ENCODE peak calls at places on chromosomes 2 and 18, in six cellular contexts. H, Q, D, C, N and G are unnamed samples.

GRCh38 chr2:43070676-43071491 is 155.5 kb downstream of the ZFP36L2 start:
- DNase-seq in H (peak; percentile 54), Q (no peak), D (no peak), C (peak; percentile 69), N (no peak), G (no peak)

GRCh38 chr18:34929336-34929780 is 111.9 kb upstream of the MAPRE2 start:
- DNase-seq in H (no peak), Q (no peak), D (no peak), C (no peak), N (no peak), G (no peak)

GRCh38 chr2:97907667-97908066 is 88.1 kb downstream of the TMEM131 start:
- DNase-seq in H (no peak), Q (no peak), D (no peak), C (no peak), N (peak; percentile 29), G (no peak)

GRCh38 chr2:235550946-235551345 is 57.1 kb downstream of the AGAP1 start:
- DNase-seq in H (no peak), Q (no peak), D (no peak), C (no peak), N (no peak), G (peak; percentile 52)

GRCh38 chr2:36951574-36951973 is 14.8 kb downstream of the STRN start:
- DNase-seq in H (no peak), Q (no peak), D (no peak), C (no peak), N (no peak), G (no peak)

GRCh38 chr2:9100080-9100876 is 96.8 kb upstream of the MBOAT2 start:
- DNase-seq in H (no peak), Q (no peak), D (no peak), C (no peak), N (no peak), G (no peak)

GRCh38 chr2:57760448-57760847 is 286.2 kb upstream of the VRK2 start:
- DNase-seq in H (peak; percentile 10), Q (no peak), D (no peak), C (no peak), N (no peak), G (no peak)

GRCh38 chr2:239954166-239955085 is 70.7 kb downstream of the NDUFA10 start:
- DNase-seq in H (no peak), Q (no peak), D (no peak), C (no peak), N (no peak), G (peak; percentile 72)

GRCh38 chr2:221570321-221571107 is 1.6 kb downstream of the EPHA4 start:
- DNase-seq in H (peak; percentile 23), Q (no peak), D (no peak), C (peak; percentile 40), N (no peak), G (no peak)

GRCh38 chr2:192228685-192229084 is 34.0 kb upstream of the TMEFF2 start:
- DNase-seq in H (no peak), Q (no peak), D (no peak), C (no peak), N (no peak), G (no peak)

GRCh38 chr18:26457611-26458350 is 90.6 kb downstream of the KCTD1 start:
- DNase-seq in H (no peak), Q (no peak), D (no peak), C (peak; percentile 42), N (no peak), G (no peak)

GRCh38 chr2:42838133-42838532 is 45.8 kb upstream of the HAAO start:
- DNase-seq in H (no peak), Q (no peak), D (no peak), C (no peak), N (no peak), G (no peak)

GRCh38 chr2:62705859-62706720 is 577 bp downstream of the EHBP1 start:
- DNase-seq in H (peak; percentile 60), Q (no peak), D (peak; percentile 38), C (peak; percentile 10), N (peak; percentile 64), G (peak; percentile 94)

GRCh38 chr2:126902859-126903258 is 4.2 kb downstream of the TEX51 start:
- DNase-seq in H (no peak), Q (no peak), D (no peak), C (no peak), N (no peak), G (peak; percentile 42)

GRCh38 chr18:77086034-77086433 is 46.5 kb downstream of the MBP start:
- DNase-seq in H (no peak), Q (no peak), D (no peak), C (no peak), N (no peak), G (no peak)

GRCh38 chr2:223383315-223383714 is 218.8 kb downstream of the SCG2 start:
- DNase-seq in H (no peak), Q (peak; percentile 26), D (no peak), C (no peak), N (no peak), G (no peak)

GRCh38 chr2:37323176-37323575 is 1.5 kb downstream of the PRKD3 start:
- DNase-seq in H (no peak), Q (no peak), D (no peak), C (no peak), N (peak; percentile 41), G (no peak)

GRCh38 chr2:80322337-80322920 is 17.9 kb upstream of the LRRTM1 start:
- DNase-seq in H (no peak), Q (no peak), D (no peak), C (peak; percentile 11), N (no peak), G (no peak)

GRCh38 chr18:55405655-55406373 is 182.2 kb downstream of the TCF4 start:
- DNase-seq in H (no peak), Q (no peak), D (peak; percentile 72), C (peak; percentile 31), N (no peak), G (no peak)

GRCh38 chr2:30956995-30957394 is 149.7 kb upstream of the CAPN13 start:
- DNase-seq in H (no peak), Q (no peak), D (no peak), C (no peak), N (no peak), G (no peak)

GRCh38 chr2:12950174-12950573 is 233.4 kb downstream of the TRIB2 start:
- DNase-seq in H (no peak), Q (no peak), D (no peak), C (no peak), N (no peak), G (no peak)

GRCh38 chr2:234142530-234142929 is 92.0 kb downstream of the SPP2 start:
- DNase-seq in H (no peak), Q (no peak), D (no peak), C (no peak), N (no peak), G (no peak)

GRCh38 chr2:218878486-218878885 is 2.2 kb upstream of the WNT10A start:
- DNase-seq in H (no peak), Q (no peak), D (no peak), C (no peak), N (no peak), G (peak; percentile 15)

DNA sequence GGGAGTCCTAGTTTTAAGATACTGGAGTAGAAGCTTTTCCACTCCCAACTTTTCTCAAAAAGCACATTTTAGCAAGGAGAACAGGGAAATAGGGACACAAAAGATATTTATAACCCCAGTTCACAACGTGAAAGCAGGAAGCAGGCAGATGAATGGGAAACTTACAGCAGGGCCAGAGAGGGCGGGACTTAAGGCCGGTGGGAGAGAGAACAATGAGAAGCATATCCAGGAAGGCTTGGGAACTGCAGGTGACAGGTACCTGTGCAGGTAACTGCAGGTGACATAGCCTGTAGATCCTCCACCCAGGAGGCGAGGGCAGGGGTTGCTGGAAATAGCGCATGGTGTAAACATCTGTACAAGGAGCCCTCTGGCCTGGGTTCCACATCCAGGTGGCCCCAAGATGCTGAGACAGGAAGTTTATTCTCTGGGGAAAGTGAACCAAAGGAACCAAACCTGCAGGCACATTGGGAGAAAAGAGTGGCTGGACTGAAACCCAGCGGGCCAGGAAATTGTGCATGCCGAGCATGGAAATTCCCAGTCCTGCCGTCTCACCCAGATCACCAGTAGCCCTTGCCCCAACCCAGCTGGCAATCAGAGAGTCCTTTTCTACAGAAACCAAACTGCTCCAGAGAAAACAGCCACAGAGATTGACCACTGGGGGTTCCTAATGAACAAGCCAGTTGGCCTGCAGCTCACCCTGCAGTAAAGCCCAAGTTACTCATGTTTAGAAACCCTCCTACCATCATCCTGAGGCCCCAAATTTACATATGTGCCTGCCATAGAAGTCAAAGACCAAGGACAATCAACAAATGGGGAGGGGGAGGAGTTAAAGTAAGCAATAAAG is 24.3 kb upstream of the COL6A3 start:
- DNase-seq in H (no peak), Q (no peak), D (no peak), C (no peak), N (no peak), G (no peak)
- TF ChIP-seq CTCF in H (no peak), Q (peak; percentile 4), D (no peak), C (no peak), N (no peak), G (no peak)

DNA sequence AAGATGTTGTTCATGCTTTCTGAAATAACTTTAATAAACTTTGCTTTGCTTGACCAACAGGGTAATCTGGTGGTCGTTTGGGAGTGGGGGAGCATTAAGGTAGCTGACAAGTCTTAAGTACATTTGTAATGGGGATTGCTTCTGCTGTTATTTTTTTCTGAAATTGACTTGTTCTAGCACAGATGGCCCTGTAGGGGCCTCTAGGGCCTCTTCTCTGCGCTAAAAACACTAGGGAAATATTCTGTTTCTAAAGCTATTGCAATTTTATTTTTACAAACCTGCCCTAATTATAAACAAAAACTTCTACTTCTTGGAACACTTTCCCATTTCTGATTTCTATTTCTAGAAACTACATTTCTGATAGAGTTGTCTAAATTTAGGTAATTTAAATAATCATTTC is 191.3 kb upstream of the KCNJ3 start:
- DNase-seq in H (no peak), Q (no peak), D (no peak), C (no peak), N (no peak), G (no peak)
- TF ChIP-seq CTCF in H (peak; percentile 28), Q (no peak), D (no peak), C (no peak), N (peak; percentile 16), G (peak; percentile 16)

GRCh38 chr2:6445156-6445555 is 420.6 kb downstream of the CMPK2 start:
- DNase-seq in H (no peak), Q (no peak), D (no peak), C (no peak), N (no peak), G (no peak)
- TF ChIP-seq CTCF in H (no peak), Q (no peak), D (no peak), C (no peak), N (no peak), G (no peak)

GRCh38 chr2:66862871-66863650 is 428.1 kb downstream of the MEIS1 start:
- DNase-seq in H (no peak), Q (no peak), D (no peak), C (no peak), N (no peak), G (no peak)

GRCh38 chr2:66865161-66865560 is 430.2 kb downstream of the MEIS1 start:
- DNase-seq in H (no peak), Q (no peak), D (no peak), C (no peak), N (no peak), G (no peak)

GRCh38 chr2:66866331-66867037 is 431.6 kb downstream of the MEIS1 start:
- DNase-seq in H (no peak), Q (no peak), D (no peak), C (no peak), N (no peak), G (no peak)

GRCh38 chr2:66869076-66869475 is 434.2 kb downstream of the MEIS1 start:
- DNase-seq in H (no peak), Q (no peak), D (no peak), C (no peak), N (no peak), G (no peak)

DNA sequence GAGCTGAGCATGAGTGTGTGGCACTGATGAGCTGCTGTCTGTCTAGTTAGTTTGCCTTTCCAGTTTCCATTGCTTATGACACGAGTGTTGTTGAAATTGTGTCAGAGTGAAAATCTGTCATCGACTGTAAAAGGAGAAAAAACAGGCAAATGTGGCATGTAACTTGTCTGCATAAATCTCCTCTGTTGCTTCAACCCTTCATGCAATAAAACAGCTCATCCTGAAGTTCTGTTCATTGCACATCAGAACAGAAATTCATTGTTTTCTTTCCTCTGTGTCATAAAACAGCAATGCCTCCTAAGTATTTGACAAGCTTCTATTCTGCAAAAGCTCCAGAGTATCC is 432.1 kb downstream of the MEIS1 start:
- DNase-seq in H (no peak), Q (no peak), D (no peak), C (no peak), N (no peak), G (no peak)
- TF ChIP-seq CTCF in H (no peak), Q (no peak), D (no peak), C (no peak), N (no peak), G (no peak)